ENCODE peak calls at places on chromosomes 13 and 19, in seven cellular contexts. One of them, this sample, is unnamed.

GRCh38 chr13:48319458-48320395 is 16.2 kb downstream of the RB1 start:
- DNase-seq in mammary epithelial cell: no peak
- DNase-seq in GM23338: no peak
- DNase-seq in PC-9: no peak
- DNase-seq in HCT116: no peak
- DNase-seq in fibroblast of lung: no peak
- DNase-seq in astrocyte: no peak
- DNase-seq in this sample: no peak

GRCh38 chr19:15629003-15629880 is 11.5 kb upstream of the CYP4F3 start:
- DNase-seq in mammary epithelial cell: peak
- DNase-seq in GM23338: peak
- DNase-seq in PC-9: peak
- DNase-seq in HCT116: peak
- DNase-seq in fibroblast of lung: peak
- DNase-seq in astrocyte: peak
- DNase-seq in this sample: peak

GRCh38 chr13:96898212-96898611 is 96.1 kb downstream of the OXGR1 start:
- DNase-seq in mammary epithelial cell: peak
- DNase-seq in GM23338: no peak
- DNase-seq in PC-9: no peak
- DNase-seq in HCT116: no peak
- DNase-seq in fibroblast of lung: no peak
- DNase-seq in astrocyte: peak
- DNase-seq in this sample: peak

GRCh38 chr19:54316746-54317107 is 3.8 kb upstream of the LILRA5 start:
- DNase-seq in mammary epithelial cell: no peak
- DNase-seq in GM23338: peak
- DNase-seq in PC-9: no peak
- DNase-seq in HCT116: no peak
- DNase-seq in fibroblast of lung: no peak
- DNase-seq in astrocyte: no peak
- DNase-seq in this sample: peak

GRCh38 chr19:35315883-35316282 is 13.1 kb upstream of the CD22 start:
- DNase-seq in mammary epithelial cell: no peak
- DNase-seq in GM23338: no peak
- DNase-seq in PC-9: no peak
- DNase-seq in HCT116: no peak
- DNase-seq in fibroblast of lung: no peak
- DNase-seq in astrocyte: no peak
- DNase-seq in this sample: no peak

GRCh38 chr13:29362849-29363604 is 232.5 kb downstream of the SLC7A1 start:
- DNase-seq in mammary epithelial cell: peak
- DNase-seq in GM23338: peak
- DNase-seq in PC-9: no peak
- DNase-seq in HCT116: peak
- DNase-seq in fibroblast of lung: peak
- DNase-seq in astrocyte: peak
- DNase-seq in this sample: peak

GRCh38 chr19:10508707-10509106 is 5.6 kb upstream of the KEAP1 start:
- DNase-seq in mammary epithelial cell: peak
- DNase-seq in GM23338: no peak
- DNase-seq in PC-9: no peak
- DNase-seq in HCT116: no peak
- DNase-seq in fibroblast of lung: no peak
- DNase-seq in astrocyte: no peak
- DNase-seq in this sample: no peak

GRCh38 chr19:22545751-22546150 is 88.4 kb upstream of the ZNF492 start:
- DNase-seq in mammary epithelial cell: peak
- DNase-seq in GM23338: peak
- DNase-seq in PC-9: no peak
- DNase-seq in HCT116: peak
- DNase-seq in fibroblast of lung: no peak
- DNase-seq in astrocyte: no peak
- DNase-seq in this sample: peak

GRCh38 chr13:106033634-106034033 is 501.8 kb downstream of the EFNB2 start:
- DNase-seq in mammary epithelial cell: no peak
- DNase-seq in GM23338: peak
- DNase-seq in PC-9: peak
- DNase-seq in HCT116: no peak
- DNase-seq in fibroblast of lung: peak
- DNase-seq in astrocyte: peak
- DNase-seq in this sample: peak

GRCh38 chr19:1252221-1252817 is 3.9 kb downstream of the MIDN start:
- DNase-seq in mammary epithelial cell: peak
- DNase-seq in GM23338: no peak
- DNase-seq in PC-9: peak
- DNase-seq in HCT116: no peak
- DNase-seq in fibroblast of lung: peak
- DNase-seq in astrocyte: peak
- DNase-seq in this sample: no peak

GRCh38 chr19:50357178-50358100 is 8.0 kb downstream of the NAPSA start:
- DNase-seq in mammary epithelial cell: peak
- DNase-seq in GM23338: peak
- DNase-seq in PC-9: peak
- DNase-seq in HCT116: no peak
- DNase-seq in fibroblast of lung: peak
- DNase-seq in astrocyte: peak
- DNase-seq in this sample: peak

GRCh38 chr19:15696654-15697194 is 23.8 kb downstream of the CYP4F12 start:
- DNase-seq in mammary epithelial cell: no peak
- DNase-seq in GM23338: no peak
- DNase-seq in PC-9: no peak
- DNase-seq in HCT116: no peak
- DNase-seq in fibroblast of lung: no peak
- DNase-seq in astrocyte: no peak
- DNase-seq in this sample: peak

GRCh38 chr13:78596701-78597550 is 6.4 kb downstream of the POU4F1 start:
- DNase-seq in mammary epithelial cell: no peak
- DNase-seq in GM23338: peak
- DNase-seq in PC-9: no peak
- DNase-seq in HCT116: no peak
- DNase-seq in fibroblast of lung: peak
- DNase-seq in astrocyte: no peak
- DNase-seq in this sample: no peak
- TF ChIP-seq EZH2 in mammary epithelial cell: peak
- TF ChIP-seq EZH2 in GM23338: peak
- TF ChIP-seq EZH2 in PC-9: no peak
- TF ChIP-seq EZH2 in HCT116: no peak
- TF ChIP-seq EZH2 in fibroblast of lung: peak
- TF ChIP-seq EZH2 in astrocyte: peak
- TF ChIP-seq EZH2 in this sample: peak

GRCh38 chr19:7516878-7517277 is 975 bp downstream of the ZNF358 start:
- DNase-seq in mammary epithelial cell: no peak
- DNase-seq in GM23338: no peak
- DNase-seq in PC-9: no peak
- DNase-seq in HCT116: no peak
- DNase-seq in fibroblast of lung: no peak
- DNase-seq in astrocyte: no peak
- DNase-seq in this sample: no peak
- H3K4me3 ChIP-seq in mammary epithelial cell: peak
- H3K4me3 ChIP-seq in GM23338: peak
- H3K4me3 ChIP-seq in PC-9: peak
- H3K4me3 ChIP-seq in HCT116: peak
- H3K4me3 ChIP-seq in fibroblast of lung: peak
- H3K4me3 ChIP-seq in astrocyte: peak
- H3K4me3 ChIP-seq in this sample: peak

DNA sequence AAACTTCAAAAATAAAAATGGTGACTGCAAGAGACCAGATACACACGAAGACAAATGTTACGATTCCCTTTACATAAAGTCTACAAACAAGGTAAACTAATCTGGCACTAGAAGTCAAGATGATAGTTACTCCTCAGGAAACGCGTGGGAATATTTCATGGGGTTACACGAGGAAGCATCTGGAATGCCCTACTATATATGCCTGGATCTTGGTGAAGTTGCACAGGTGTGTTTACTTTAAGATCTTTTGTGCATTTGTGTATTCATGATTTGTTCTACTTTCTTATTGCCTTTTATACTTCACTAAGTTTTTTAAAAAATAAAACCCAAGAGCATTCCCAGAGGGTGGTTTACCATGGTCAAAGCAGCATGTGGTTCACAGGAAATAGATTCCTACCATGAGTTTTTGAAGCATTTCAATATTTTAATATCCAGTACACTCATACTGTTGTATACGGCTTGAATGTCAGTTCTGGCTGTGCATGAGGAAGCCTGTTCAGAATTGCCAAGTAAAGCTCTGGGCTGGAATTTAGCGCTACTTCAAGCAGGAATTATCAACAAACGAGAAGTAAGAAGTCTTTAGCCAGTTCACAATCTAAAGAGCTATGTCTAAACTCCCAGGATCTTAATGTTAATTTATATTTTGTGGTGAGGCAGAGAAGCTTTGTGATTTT is 239.8 kb upstream of the KLHL1 start:
- DNase-seq in mammary epithelial cell: no peak
- DNase-seq in GM23338: no peak
- DNase-seq in PC-9: no peak
- DNase-seq in HCT116: no peak
- DNase-seq in fibroblast of lung: no peak
- DNase-seq in astrocyte: no peak
- DNase-seq in this sample: no peak
- H3K27ac ChIP-seq in mammary epithelial cell: no peak
- H3K27ac ChIP-seq in GM23338: no peak
- H3K27ac ChIP-seq in PC-9: no peak
- H3K27ac ChIP-seq in HCT116: no peak
- H3K27ac ChIP-seq in fibroblast of lung: no peak
- H3K27ac ChIP-seq in astrocyte: no peak
- H3K27ac ChIP-seq in this sample: no peak

DNA sequence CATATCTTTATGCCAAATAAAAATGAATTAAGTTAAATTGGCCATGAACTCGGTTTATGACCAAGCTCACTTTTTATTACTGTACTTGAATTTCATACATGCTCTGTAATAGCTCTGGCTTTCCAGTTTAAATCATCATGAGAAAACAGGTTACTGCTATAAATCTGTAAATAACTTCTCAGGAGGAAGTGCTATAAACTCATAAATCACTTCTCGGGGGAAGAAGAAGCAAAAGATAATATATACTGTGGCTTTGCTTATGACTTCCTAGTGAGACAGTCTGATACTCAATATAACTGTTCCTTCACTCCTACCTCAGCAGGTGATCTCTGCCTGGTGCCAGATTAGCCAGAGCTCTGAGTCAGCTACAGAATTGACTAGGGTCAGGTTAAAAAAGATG is 12.5 kb downstream of the SUPT20H start:
- DNase-seq in mammary epithelial cell: no peak
- DNase-seq in GM23338: no peak
- DNase-seq in PC-9: no peak
- DNase-seq in HCT116: no peak
- DNase-seq in fibroblast of lung: no peak
- DNase-seq in astrocyte: no peak
- DNase-seq in this sample: no peak
- TF ChIP-seq EZH2 in mammary epithelial cell: no peak
- TF ChIP-seq EZH2 in GM23338: no peak
- TF ChIP-seq EZH2 in PC-9: no peak
- TF ChIP-seq EZH2 in HCT116: no peak
- TF ChIP-seq EZH2 in fibroblast of lung: no peak
- TF ChIP-seq EZH2 in astrocyte: no peak
- TF ChIP-seq EZH2 in this sample: no peak

DNA sequence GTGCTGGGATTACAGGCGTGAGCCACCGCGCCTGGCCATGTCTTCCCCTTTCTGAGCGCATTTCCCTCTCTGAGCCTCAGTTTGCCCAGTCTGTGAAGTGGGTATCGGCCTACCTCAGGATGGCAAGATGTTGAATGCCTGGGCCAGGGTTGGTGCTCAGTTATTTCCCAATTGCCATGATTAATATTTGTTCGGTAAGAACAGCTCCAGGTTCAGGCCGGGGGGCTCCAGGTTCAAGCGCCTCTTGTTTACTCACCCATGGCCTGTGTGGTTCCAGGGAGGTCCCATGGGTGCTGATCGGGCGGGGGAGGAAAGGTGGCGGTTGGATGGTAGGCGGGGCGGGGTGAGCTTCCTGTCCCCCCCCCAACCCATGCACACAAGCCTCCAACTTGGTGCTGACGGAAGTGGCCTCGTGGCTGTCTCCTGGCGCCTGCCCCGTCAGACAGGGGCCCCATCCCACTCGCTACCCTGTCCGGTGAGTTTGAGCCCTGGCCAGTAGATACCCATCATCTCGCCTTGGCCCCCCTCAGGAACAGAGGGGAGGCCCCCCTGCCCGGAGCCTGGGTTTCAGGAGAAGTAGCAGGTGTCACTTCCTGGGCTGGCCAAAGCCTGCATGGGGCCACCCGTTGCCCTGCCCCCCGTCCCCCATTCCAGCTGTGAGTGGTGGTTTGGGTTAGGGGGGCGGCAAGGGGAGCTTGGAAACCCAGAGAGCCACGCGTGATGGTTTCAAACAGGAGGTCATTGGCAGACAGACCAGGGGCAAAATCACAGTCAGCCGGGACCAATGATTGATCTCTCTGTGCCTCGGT is at the start of gene FCHO1:
- DNase-seq in mammary epithelial cell: no peak
- DNase-seq in GM23338: no peak
- DNase-seq in PC-9: no peak
- DNase-seq in HCT116: no peak
- DNase-seq in fibroblast of lung: no peak
- DNase-seq in astrocyte: no peak
- DNase-seq in this sample: no peak
- H3K4me3 ChIP-seq in mammary epithelial cell: no peak
- H3K4me3 ChIP-seq in GM23338: no peak
- H3K4me3 ChIP-seq in PC-9: no peak
- H3K4me3 ChIP-seq in HCT116: no peak
- H3K4me3 ChIP-seq in fibroblast of lung: no peak
- H3K4me3 ChIP-seq in astrocyte: no peak
- H3K4me3 ChIP-seq in this sample: no peak

DNA sequence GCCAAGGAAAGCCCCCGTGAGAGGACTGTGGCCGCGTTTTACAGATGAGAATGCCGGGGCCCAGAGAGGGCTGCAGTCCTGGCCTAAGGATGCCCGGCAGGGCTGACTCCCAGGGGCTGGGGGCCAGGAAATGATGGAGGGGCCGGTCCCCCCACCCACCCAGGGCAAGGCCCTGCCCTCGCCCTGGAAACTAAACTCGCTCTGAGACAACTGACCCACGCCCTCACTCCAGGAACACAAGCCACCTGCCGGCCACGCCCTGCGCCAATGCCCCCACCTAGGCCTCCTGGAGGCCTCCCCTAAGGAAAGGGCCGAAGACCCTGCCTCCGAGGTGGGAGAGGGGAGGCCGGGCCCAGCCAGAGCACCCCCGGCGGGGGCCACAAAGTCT is 7.2 kb downstream of the ZBTB7A start:
- DNase-seq in mammary epithelial cell: no peak
- DNase-seq in GM23338: no peak
- DNase-seq in PC-9: no peak
- DNase-seq in HCT116: no peak
- DNase-seq in fibroblast of lung: no peak
- DNase-seq in astrocyte: no peak
- DNase-seq in this sample: no peak
- H3K27ac ChIP-seq in mammary epithelial cell: peak
- H3K27ac ChIP-seq in GM23338: peak
- H3K27ac ChIP-seq in PC-9: peak
- H3K27ac ChIP-seq in HCT116: peak
- H3K27ac ChIP-seq in fibroblast of lung: peak
- H3K27ac ChIP-seq in astrocyte: peak
- H3K27ac ChIP-seq in this sample: peak

This sample was measured in A673.